ENCODE peak calls at places on chromosomes 12 and 14, in nine cellular contexts. One of them, this sample, is unnamed.
A peak's percentile ranks its signal among the peaks of the same experiment; 100 is the strongest.

GRCh38 chr14:22469541-22470303 is 119.3 kb downstream of the DAD1 start:
- DNase-seq in right lobe of liver: no peak
- DNase-seq in H1: no peak
- DNase-seq in prostate gland: no peak
- DNase-seq in A549: no peak
- DNase-seq in transverse colon: no peak
- DNase-seq in stomach: no peak
- DNase-seq in upper lobe of left lung: no peak
- DNase-seq in body of pancreas: no peak
- DNase-seq in this sample: no peak

GRCh38 chr12:52074006-52074405 is 4.2 kb downstream of the ATG101 start:
- DNase-seq in right lobe of liver: no peak
- DNase-seq in H1: no peak
- DNase-seq in prostate gland: no peak
- DNase-seq in A549: no peak
- DNase-seq in transverse colon: no peak
- DNase-seq in stomach: peak; percentile 78
- DNase-seq in upper lobe of left lung: no peak
- DNase-seq in body of pancreas: no peak
- DNase-seq in this sample: no peak

GRCh38 chr12:51593539-51593938 is 2.5 kb downstream of the SCN8A start:
- DNase-seq in right lobe of liver: no peak
- DNase-seq in H1: no peak
- DNase-seq in prostate gland: no peak
- DNase-seq in A549: no peak
- DNase-seq in transverse colon: peak; percentile 17
- DNase-seq in stomach: no peak
- DNase-seq in upper lobe of left lung: no peak
- DNase-seq in body of pancreas: peak; percentile 38
- DNase-seq in this sample: no peak

GRCh38 chr14:31930070-31930469 is 147.0 kb upstream of the ARHGAP5 start:
- DNase-seq in right lobe of liver: no peak
- DNase-seq in H1: no peak
- DNase-seq in prostate gland: no peak
- DNase-seq in A549: no peak
- DNase-seq in transverse colon: no peak
- DNase-seq in stomach: no peak
- DNase-seq in upper lobe of left lung: no peak
- DNase-seq in body of pancreas: no peak
- DNase-seq in this sample: no peak

GRCh38 chr14:52919971-52920370 is 30.9 kb downstream of the FERMT2 start:
- DNase-seq in right lobe of liver: no peak
- DNase-seq in H1: no peak
- DNase-seq in prostate gland: no peak
- DNase-seq in A549: no peak
- DNase-seq in transverse colon: no peak
- DNase-seq in stomach: no peak
- DNase-seq in upper lobe of left lung: no peak
- DNase-seq in body of pancreas: no peak
- DNase-seq in this sample: no peak

GRCh38 chr14:69716483-69717187 is 50.3 kb upstream of the SRSF5 start:
- DNase-seq in right lobe of liver: no peak
- DNase-seq in H1: no peak
- DNase-seq in prostate gland: no peak
- DNase-seq in A549: no peak
- DNase-seq in transverse colon: peak; percentile 28
- DNase-seq in stomach: no peak
- DNase-seq in upper lobe of left lung: peak; percentile 62
- DNase-seq in body of pancreas: no peak
- DNase-seq in this sample: no peak

GRCh38 chr14:96255501-96256366 is at the start of gene BDKRB1:
- DNase-seq in right lobe of liver: no peak
- DNase-seq in H1: no peak
- DNase-seq in prostate gland: no peak
- DNase-seq in A549: no peak
- DNase-seq in transverse colon: no peak
- DNase-seq in stomach: no peak
- DNase-seq in upper lobe of left lung: no peak
- DNase-seq in body of pancreas: no peak
- DNase-seq in this sample: no peak

GRCh38 chr14:24680516-24680915 is 46.5 kb upstream of the GZMB start:
- DNase-seq in right lobe of liver: no peak
- DNase-seq in H1: no peak
- DNase-seq in prostate gland: no peak
- DNase-seq in A549: no peak
- DNase-seq in transverse colon: no peak
- DNase-seq in stomach: no peak
- DNase-seq in upper lobe of left lung: no peak
- DNase-seq in body of pancreas: no peak
- DNase-seq in this sample: no peak

GRCh38 chr12:114167431-114167830 is 201.3 kb upstream of the RBM19 start:
- DNase-seq in right lobe of liver: no peak
- DNase-seq in H1: no peak
- DNase-seq in prostate gland: no peak
- DNase-seq in A549: no peak
- DNase-seq in transverse colon: no peak
- DNase-seq in stomach: no peak
- DNase-seq in upper lobe of left lung: no peak
- DNase-seq in body of pancreas: no peak
- DNase-seq in this sample: no peak

GRCh38 chr12:108611884-108612415 is 14.1 kb upstream of the TMEM119 start:
- DNase-seq in right lobe of liver: no peak
- DNase-seq in H1: peak; percentile 89
- DNase-seq in prostate gland: no peak
- DNase-seq in A549: peak; percentile 55
- DNase-seq in transverse colon: no peak
- DNase-seq in stomach: no peak
- DNase-seq in upper lobe of left lung: no peak
- DNase-seq in body of pancreas: no peak
- DNase-seq in this sample: no peak

GRCh38 chr14:66104486-66104885 is 381.7 kb upstream of the CCDC196 start:
- DNase-seq in right lobe of liver: no peak
- DNase-seq in H1: no peak
- DNase-seq in prostate gland: no peak
- DNase-seq in A549: no peak
- DNase-seq in transverse colon: no peak
- DNase-seq in stomach: no peak
- DNase-seq in upper lobe of left lung: no peak
- DNase-seq in body of pancreas: no peak
- DNase-seq in this sample: no peak

GRCh38 chr14:92217956-92218355 is 96.2 kb downstream of the CPSF2 start:
- DNase-seq in right lobe of liver: no peak
- DNase-seq in H1: no peak
- DNase-seq in prostate gland: no peak
- DNase-seq in A549: no peak
- DNase-seq in transverse colon: no peak
- DNase-seq in stomach: no peak
- DNase-seq in upper lobe of left lung: no peak
- DNase-seq in body of pancreas: no peak
- DNase-seq in this sample: no peak

GRCh38 chr12:53292441-53292840 is 2.9 kb upstream of the PFDN5 start:
- DNase-seq in right lobe of liver: no peak
- DNase-seq in H1: no peak
- DNase-seq in prostate gland: no peak
- DNase-seq in A549: no peak
- DNase-seq in transverse colon: no peak
- DNase-seq in stomach: no peak
- DNase-seq in upper lobe of left lung: no peak
- DNase-seq in body of pancreas: no peak
- DNase-seq in this sample: no peak

GRCh38 chr14:103739793-103740501 is 24.3 kb downstream of the ZFYVE21 start:
- DNase-seq in right lobe of liver: no peak
- DNase-seq in H1: no peak
- DNase-seq in prostate gland: no peak
- DNase-seq in A549: no peak
- DNase-seq in transverse colon: no peak
- DNase-seq in stomach: no peak
- DNase-seq in upper lobe of left lung: no peak
- DNase-seq in body of pancreas: no peak
- DNase-seq in this sample: peak; percentile 60

GRCh38 chr14:87628129-87628528 is 364.9 kb downstream of the GALC start:
- DNase-seq in right lobe of liver: no peak
- DNase-seq in H1: no peak
- DNase-seq in prostate gland: no peak
- DNase-seq in A549: no peak
- DNase-seq in transverse colon: no peak
- DNase-seq in stomach: no peak
- DNase-seq in upper lobe of left lung: no peak
- DNase-seq in body of pancreas: peak; percentile 24
- DNase-seq in this sample: no peak

GRCh38 chr14:61898568-61898967 is 136.3 kb downstream of the SNAPC1 start:
- DNase-seq in right lobe of liver: no peak
- DNase-seq in H1: no peak
- DNase-seq in prostate gland: no peak
- DNase-seq in A549: no peak
- DNase-seq in transverse colon: no peak
- DNase-seq in stomach: no peak
- DNase-seq in upper lobe of left lung: no peak
- DNase-seq in body of pancreas: no peak
- DNase-seq in this sample: no peak

GRCh38 chr12:14256139-14256538 is 109.3 kb upstream of the ATF7IP start:
- DNase-seq in right lobe of liver: no peak
- DNase-seq in H1: no peak
- DNase-seq in prostate gland: no peak
- DNase-seq in A549: no peak
- DNase-seq in transverse colon: no peak
- DNase-seq in stomach: no peak
- DNase-seq in upper lobe of left lung: no peak
- DNase-seq in body of pancreas: no peak
- DNase-seq in this sample: no peak
- H3K4me1 ChIP-seq in right lobe of liver: peaks cover 15% of the 10 kb centered on the region
- H3K4me1 ChIP-seq in H1: peaks cover 27% of the 10 kb centered on the region
- H3K4me1 ChIP-seq in prostate gland: peaks cover 16% of the 10 kb centered on the region
- H3K4me1 ChIP-seq in A549: peaks cover 23% of the 10 kb centered on the region
- H3K4me1 ChIP-seq in transverse colon: peaks cover 55% of the 10 kb centered on the region
- H3K4me1 ChIP-seq in stomach: peaks cover 46% of the 10 kb centered on the region
- H3K4me1 ChIP-seq in upper lobe of left lung: peaks cover 41% of the 10 kb centered on the region
- H3K4me1 ChIP-seq in body of pancreas: peaks cover 39% of the 10 kb centered on the region
- H3K4me1 ChIP-seq in this sample: peaks cover 42% of the 10 kb centered on the region

DNA sequence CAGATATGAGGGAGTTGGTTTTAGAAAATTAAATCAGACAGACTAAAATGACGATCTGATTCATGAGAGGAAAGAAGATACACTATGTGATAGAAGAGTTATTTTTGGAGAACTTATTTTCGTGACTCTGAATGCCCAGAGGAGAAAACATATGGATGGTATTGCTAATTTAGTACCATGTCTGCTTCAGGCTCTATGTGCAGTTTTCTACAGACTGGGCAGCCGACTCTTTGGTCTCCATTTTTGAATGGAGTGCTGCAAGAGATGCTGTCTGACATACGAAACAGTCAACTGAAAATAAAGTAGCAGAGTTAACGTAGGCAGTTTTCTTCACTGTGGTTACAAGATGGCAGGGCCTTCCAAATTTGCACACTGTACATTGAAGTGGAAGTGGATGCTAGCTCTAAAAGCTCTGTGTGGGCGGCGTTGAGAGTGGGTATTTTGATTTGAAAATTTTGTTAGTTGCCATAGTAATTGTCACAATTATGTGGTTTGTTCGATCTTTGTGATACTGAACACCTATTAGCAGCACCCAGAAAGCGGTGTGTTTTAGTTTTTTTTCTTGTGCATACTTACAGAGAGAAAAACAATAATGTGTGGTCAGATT is 154.8 kb upstream of the ATP2B1 start:
- DNase-seq in right lobe of liver: no peak
- DNase-seq in H1: no peak
- DNase-seq in prostate gland: no peak
- DNase-seq in A549: no peak
- DNase-seq in transverse colon: no peak
- DNase-seq in stomach: no peak
- DNase-seq in upper lobe of left lung: no peak
- DNase-seq in body of pancreas: no peak
- DNase-seq in this sample: no peak
- TF ChIP-seq POLR2A in right lobe of liver: no peak
- TF ChIP-seq POLR2A in H1: no peak
- TF ChIP-seq POLR2A in prostate gland: no peak
- TF ChIP-seq POLR2A in A549: no peak
- TF ChIP-seq POLR2A in transverse colon: no peak
- TF ChIP-seq POLR2A in stomach: no peak
- TF ChIP-seq POLR2A in upper lobe of left lung: no peak
- TF ChIP-seq POLR2A in body of pancreas: no peak
- TF ChIP-seq POLR2A in this sample: no peak

DNA sequence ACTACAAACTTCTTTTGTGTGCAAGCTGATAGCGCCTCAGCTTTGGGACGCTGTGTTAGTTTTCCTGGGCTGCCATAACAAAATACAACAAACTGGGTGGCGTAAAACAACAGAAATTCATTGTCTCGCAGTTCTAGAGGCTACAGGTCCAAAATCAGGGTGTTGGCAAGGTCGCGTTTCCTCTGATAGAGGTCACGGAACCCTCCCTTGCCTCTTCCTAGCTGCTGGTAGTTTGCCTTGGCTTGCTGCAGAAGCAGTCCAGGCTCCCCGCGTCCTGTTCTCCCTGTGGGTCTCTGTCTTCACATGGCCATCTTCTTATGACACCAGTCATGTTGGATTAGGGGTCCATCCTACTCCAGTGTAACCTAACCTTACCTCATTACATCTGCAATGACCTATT is 32.8 kb upstream of the PTGR2 start:
- DNase-seq in right lobe of liver: no peak
- DNase-seq in H1: no peak
- DNase-seq in prostate gland: no peak
- DNase-seq in A549: no peak
- DNase-seq in transverse colon: no peak
- DNase-seq in stomach: no peak
- DNase-seq in upper lobe of left lung: no peak
- DNase-seq in body of pancreas: no peak
- DNase-seq in this sample: no peak
- H3K4me1 ChIP-seq in right lobe of liver: no peaks in the 10 kb centered on the region
- H3K4me1 ChIP-seq in H1: no peaks in the 10 kb centered on the region
- H3K4me1 ChIP-seq in prostate gland: no peaks in the 10 kb centered on the region
- H3K4me1 ChIP-seq in A549: no peaks in the 10 kb centered on the region
- H3K4me1 ChIP-seq in transverse colon: peaks cover 8% of the 10 kb centered on the region
- H3K4me1 ChIP-seq in stomach: no peaks in the 10 kb centered on the region
- H3K4me1 ChIP-seq in upper lobe of left lung: no peaks in the 10 kb centered on the region
- H3K4me1 ChIP-seq in body of pancreas: no peaks in the 10 kb centered on the region
- H3K4me1 ChIP-seq in this sample: peaks cover 13% of the 10 kb centered on the region

DNA sequence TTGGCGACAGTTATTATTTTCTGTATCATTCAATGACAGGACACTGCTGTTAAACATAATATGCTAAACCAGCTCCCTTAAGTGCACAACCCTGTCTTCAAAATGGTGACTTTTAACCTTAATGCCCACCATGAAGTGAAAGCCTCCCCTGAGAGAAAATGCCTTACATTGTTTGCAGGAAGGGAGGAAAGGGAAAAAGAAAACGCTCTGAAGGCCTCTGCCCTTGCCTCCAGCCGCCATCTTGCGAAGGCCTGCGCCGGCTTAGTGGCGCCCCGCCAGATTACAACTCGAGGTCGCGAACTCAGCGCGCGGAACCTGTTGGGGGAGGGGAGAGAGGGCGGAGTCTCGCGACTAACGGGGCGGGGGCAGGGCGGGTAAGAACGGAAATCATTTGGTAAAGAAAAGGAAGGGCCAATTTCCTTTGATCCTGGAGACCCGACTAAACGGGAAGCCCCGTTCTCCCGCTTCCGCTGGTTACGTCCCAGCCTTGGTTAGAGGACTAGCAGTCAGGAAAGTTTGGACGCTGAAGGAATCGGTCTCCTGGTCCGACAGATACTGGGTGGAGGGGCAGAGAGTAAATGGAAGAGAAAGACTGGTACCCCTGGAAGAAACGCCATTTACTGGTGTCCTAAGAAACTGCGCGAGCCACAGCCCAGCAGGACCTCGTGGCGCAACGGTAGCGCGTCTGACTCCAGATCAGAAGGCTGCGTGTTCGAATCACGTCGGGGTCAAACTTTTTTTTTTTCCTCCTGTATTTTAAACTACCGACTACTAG is 11.6 kb upstream of the TMPO start:
- DNase-seq in right lobe of liver: peak; percentile 96
- DNase-seq in H1: peak; percentile 98
- DNase-seq in prostate gland: peak; percentile 88
- DNase-seq in A549: peak; percentile 73
- DNase-seq in transverse colon: peak; percentile 95
- DNase-seq in stomach: peak; percentile 93
- DNase-seq in upper lobe of left lung: peak; percentile 93
- DNase-seq in body of pancreas: peak; percentile 95
- DNase-seq in this sample: peak; percentile 97
- TF ChIP-seq POLR2A in right lobe of liver: peak; percentile 45
- TF ChIP-seq POLR2A in H1: no peak
- TF ChIP-seq POLR2A in prostate gland: no peak
- TF ChIP-seq POLR2A in A549: peak; percentile 44
- TF ChIP-seq POLR2A in transverse colon: peak; percentile 71
- TF ChIP-seq POLR2A in stomach: no peak
- TF ChIP-seq POLR2A in upper lobe of left lung: no peak
- TF ChIP-seq POLR2A in body of pancreas: peak; percentile 70
- TF ChIP-seq POLR2A in this sample: peak; percentile 41

This sample was measured in sigmoid colon.